ENCODE peak calls at places on chromosomes 4 and X, in nine cellular contexts. D, M, H, W, U, S, K, P and V are unnamed samples.
A peak's percentile ranks its signal among the peaks of the same experiment; 100 is the strongest.

GRCh38 chr4:78079701-78080430 is 22.7 kb downstream of the FRAS1 start:
- DNase-seq in D (no peak), M (no peak), H (no peak), W (no peak), U (no peak), S (no peak), K (peak; percentile 20), P (no peak), V (peak; percentile 57)

GRCh38 chr4:78298618-78299017 is 241.5 kb downstream of the FRAS1 start:
- DNase-seq in D (no peak), M (no peak), H (no peak), W (no peak), U (no peak), S (no peak), K (no peak), P (no peak), V (peak; percentile 22)

GRCh38 chr4:154485127-154485773 is 6.3 kb downstream of the DCHS2 start:
- DNase-seq in D (no peak), M (no peak), H (no peak), W (no peak), U (no peak), S (no peak), K (no peak), P (no peak), V (no peak)

GRCh38 chr4:174016251-174016650 is 267.2 kb downstream of the FBXO8 start:
- DNase-seq in D (no peak), M (no peak), H (no peak), W (no peak), U (no peak), S (no peak), K (no peak), P (no peak), V (no peak)

GRCh38 chr4:182219400-182219799 is 23.8 kb upstream of the TENM3 start:
- DNase-seq in D (no peak), M (no peak), H (no peak), W (no peak), U (no peak), S (no peak), K (peak; percentile 29), P (no peak), V (no peak)

GRCh38 chr4:107183155-107183774 is 147.2 kb upstream of the DKK2 start:
- DNase-seq in D (peak; percentile 23), M (no peak), H (peak; percentile 39), W (peak; percentile 72), U (no peak), S (no peak), K (peak; percentile 39), P (no peak), V (peak; percentile 75)

GRCh38 chr4:64777286-64777685 is 368.0 kb upstream of the TECRL start:
- DNase-seq in D (no peak), M (no peak), H (no peak), W (no peak), U (no peak), S (no peak), K (no peak), P (no peak), V (no peak)

GRCh38 chr4:106671711-106672110 is 303.1 kb upstream of the GIMD1 start:
- DNase-seq in D (no peak), M (no peak), H (no peak), W (no peak), U (no peak), S (no peak), K (no peak), P (no peak), V (no peak)

GRCh38 chr4:117326091-117326490 is 240.7 kb upstream of the TRAM1L1 start:
- DNase-seq in D (no peak), M (no peak), H (no peak), W (no peak), U (no peak), S (no peak), K (no peak), P (no peak), V (peak; percentile 51)

GRCh38 chr4:26574563-26574962 is 9.3 kb upstream of the TBC1D19 start:
- DNase-seq in D (no peak), M (no peak), H (no peak), W (peak; percentile 3), U (no peak), S (no peak), K (no peak), P (no peak), V (no peak)

GRCh38 chr4:138263438-138263837 is 21.3 kb upstream of the SLC7A11 start:
- DNase-seq in D (no peak), M (no peak), H (no peak), W (no peak), U (no peak), S (no peak), K (no peak), P (no peak), V (no peak)

GRCh38 chrX:67563469-67564448 is 19.9 kb downstream of the AR start:
- DNase-seq in D (no peak), M (no peak), H (no peak), W (no peak), U (no peak), S (no peak), K (no peak), P (no peak), V (peak; percentile 79)

GRCh38 chrX:101191217-101191750 is 28.3 kb upstream of the DRP2 start:
- DNase-seq in D (no peak), M (no peak), H (peak; percentile 5), W (peak; percentile 77), U (no peak), S (peak; percentile 18), K (peak; percentile 91), P (no peak), V (no peak)

GRCh38 chr4:40933272-40934053 is 183.7 kb downstream of the NSUN7 start:
- DNase-seq in D (no peak), M (no peak), H (no peak), W (no peak), U (no peak), S (no peak), K (no peak), P (no peak), V (peak; percentile 63)

GRCh38 chrX:115134366-115134765 is 54.8 kb upstream of the RBMXL3 start:
- DNase-seq in D (no peak), M (no peak), H (no peak), W (no peak), U (no peak), S (no peak), K (no peak), P (no peak), V (no peak)